ENCODE peak calls at places on chromosomes 5 and 9, in eight cellular contexts. One of them, this sample, is unnamed.

GRCh38 chr5:83085106-83085505 is 7.8 kb downstream of the XRCC4 start:
- DNase-seq in dorsolateral prefrontal cortex: no peak
- DNase-seq in GM23338: no peak
- DNase-seq in A549: no peak
- DNase-seq in gastrocnemius medialis: no peak
- DNase-seq in cardiac muscle cell: no peak
- DNase-seq in sigmoid colon: no peak
- DNase-seq in adrenal gland: no peak
- DNase-seq in this sample: no peak

GRCh38 chr5:1561402-1561929 is 37.7 kb upstream of the LPCAT1 start:
- DNase-seq in dorsolateral prefrontal cortex: no peak
- DNase-seq in GM23338: no peak
- DNase-seq in A549: no peak
- DNase-seq in gastrocnemius medialis: no peak
- DNase-seq in cardiac muscle cell: no peak
- DNase-seq in sigmoid colon: no peak
- DNase-seq in adrenal gland: no peak
- DNase-seq in this sample: no peak

GRCh38 chr5:94870496-94871214 is 252.2 kb downstream of the SLF1 start:
- DNase-seq in dorsolateral prefrontal cortex: no peak
- DNase-seq in GM23338: peak
- DNase-seq in A549: no peak
- DNase-seq in gastrocnemius medialis: no peak
- DNase-seq in cardiac muscle cell: no peak
- DNase-seq in sigmoid colon: no peak
- DNase-seq in adrenal gland: no peak
- DNase-seq in this sample: no peak

GRCh38 chr9:125428515-125429467 is 167.2 kb downstream of the GAPVD1 start:
- DNase-seq in dorsolateral prefrontal cortex: no peak
- DNase-seq in GM23338: no peak
- DNase-seq in A549: no peak
- DNase-seq in gastrocnemius medialis: no peak
- DNase-seq in cardiac muscle cell: no peak
- DNase-seq in sigmoid colon: peak
- DNase-seq in adrenal gland: no peak
- DNase-seq in this sample: no peak

GRCh38 chr5:130289132-130290088 is 385.1 kb downstream of the CHSY3 start:
- DNase-seq in dorsolateral prefrontal cortex: no peak
- DNase-seq in GM23338: no peak
- DNase-seq in A549: no peak
- DNase-seq in gastrocnemius medialis: no peak
- DNase-seq in cardiac muscle cell: no peak
- DNase-seq in sigmoid colon: no peak
- DNase-seq in adrenal gland: no peak
- DNase-seq in this sample: no peak

GRCh38 chr9:75197521-75197920 is 109.2 kb downstream of the OSTF1 start:
- DNase-seq in dorsolateral prefrontal cortex: no peak
- DNase-seq in GM23338: no peak
- DNase-seq in A549: no peak
- DNase-seq in gastrocnemius medialis: no peak
- DNase-seq in cardiac muscle cell: no peak
- DNase-seq in sigmoid colon: no peak
- DNase-seq in adrenal gland: no peak
- DNase-seq in this sample: no peak

GRCh38 chr9:107786561-107786960 is 297.0 kb upstream of the KLF4 start:
- DNase-seq in dorsolateral prefrontal cortex: no peak
- DNase-seq in GM23338: no peak
- DNase-seq in A549: no peak
- DNase-seq in gastrocnemius medialis: no peak
- DNase-seq in cardiac muscle cell: no peak
- DNase-seq in sigmoid colon: no peak
- DNase-seq in adrenal gland: no peak
- DNase-seq in this sample: no peak

GRCh38 chr9:79559501-79560181 is 12.1 kb upstream of the TLE4 start:
- DNase-seq in dorsolateral prefrontal cortex: no peak
- DNase-seq in GM23338: no peak
- DNase-seq in A549: no peak
- DNase-seq in gastrocnemius medialis: no peak
- DNase-seq in cardiac muscle cell: no peak
- DNase-seq in sigmoid colon: no peak
- DNase-seq in adrenal gland: no peak
- DNase-seq in this sample: no peak

GRCh38 chr9:90333226-90333625 is 309.4 kb downstream of the DIRAS2 start:
- DNase-seq in dorsolateral prefrontal cortex: no peak
- DNase-seq in GM23338: peak
- DNase-seq in A549: no peak
- DNase-seq in gastrocnemius medialis: no peak
- DNase-seq in cardiac muscle cell: peak
- DNase-seq in sigmoid colon: no peak
- DNase-seq in adrenal gland: no peak
- DNase-seq in this sample: no peak

GRCh38 chr9:90326219-90326618 is 316.4 kb downstream of the DIRAS2 start:
- DNase-seq in dorsolateral prefrontal cortex: no peak
- DNase-seq in GM23338: no peak
- DNase-seq in A549: no peak
- DNase-seq in gastrocnemius medialis: no peak
- DNase-seq in cardiac muscle cell: no peak
- DNase-seq in sigmoid colon: no peak
- DNase-seq in adrenal gland: no peak
- DNase-seq in this sample: no peak

GRCh38 chr9:90330215-90330614 is 312.4 kb downstream of the DIRAS2 start:
- DNase-seq in dorsolateral prefrontal cortex: no peak
- DNase-seq in GM23338: no peak
- DNase-seq in A549: no peak
- DNase-seq in gastrocnemius medialis: no peak
- DNase-seq in cardiac muscle cell: peak
- DNase-seq in sigmoid colon: no peak
- DNase-seq in adrenal gland: no peak
- DNase-seq in this sample: no peak

GRCh38 chr9:90331826-90332575 is 310.6 kb downstream of the DIRAS2 start:
- DNase-seq in dorsolateral prefrontal cortex: no peak
- DNase-seq in GM23338: no peak
- DNase-seq in A549: no peak
- DNase-seq in gastrocnemius medialis: no peak
- DNase-seq in cardiac muscle cell: peak
- DNase-seq in sigmoid colon: no peak
- DNase-seq in adrenal gland: no peak
- DNase-seq in this sample: no peak
- H3K27ac ChIP-seq in dorsolateral prefrontal cortex: peak
- H3K27ac ChIP-seq in GM23338: no peak
- H3K27ac ChIP-seq in A549: peak
- H3K27ac ChIP-seq in gastrocnemius medialis: no peak
- H3K27ac ChIP-seq in cardiac muscle cell: peak
- H3K27ac ChIP-seq in sigmoid colon: no peak
- H3K27ac ChIP-seq in adrenal gland: no peak
- H3K27ac ChIP-seq in this sample: no peak

GRCh38 chr5:69331528-69332445 is 814 bp downstream of the CCDC125 start:
- DNase-seq in dorsolateral prefrontal cortex: no peak
- DNase-seq in GM23338: peak
- DNase-seq in A549: no peak
- DNase-seq in gastrocnemius medialis: no peak
- DNase-seq in cardiac muscle cell: no peak
- DNase-seq in sigmoid colon: no peak
- DNase-seq in adrenal gland: no peak
- DNase-seq in this sample: no peak

GRCh38 chr5:69329905-69330489 is 2.6 kb downstream of the CCDC125 start:
- DNase-seq in dorsolateral prefrontal cortex: no peak
- DNase-seq in GM23338: no peak
- DNase-seq in A549: no peak
- DNase-seq in gastrocnemius medialis: no peak
- DNase-seq in cardiac muscle cell: no peak
- DNase-seq in sigmoid colon: no peak
- DNase-seq in adrenal gland: no peak
- DNase-seq in this sample: no peak

GRCh38 chr5:69335341-69335975 is 2.9 kb upstream of the CCDC125 start:
- DNase-seq in dorsolateral prefrontal cortex: no peak
- DNase-seq in GM23338: no peak
- DNase-seq in A549: no peak
- DNase-seq in gastrocnemius medialis: no peak
- DNase-seq in cardiac muscle cell: no peak
- DNase-seq in sigmoid colon: no peak
- DNase-seq in adrenal gland: no peak
- DNase-seq in this sample: no peak

DNA sequence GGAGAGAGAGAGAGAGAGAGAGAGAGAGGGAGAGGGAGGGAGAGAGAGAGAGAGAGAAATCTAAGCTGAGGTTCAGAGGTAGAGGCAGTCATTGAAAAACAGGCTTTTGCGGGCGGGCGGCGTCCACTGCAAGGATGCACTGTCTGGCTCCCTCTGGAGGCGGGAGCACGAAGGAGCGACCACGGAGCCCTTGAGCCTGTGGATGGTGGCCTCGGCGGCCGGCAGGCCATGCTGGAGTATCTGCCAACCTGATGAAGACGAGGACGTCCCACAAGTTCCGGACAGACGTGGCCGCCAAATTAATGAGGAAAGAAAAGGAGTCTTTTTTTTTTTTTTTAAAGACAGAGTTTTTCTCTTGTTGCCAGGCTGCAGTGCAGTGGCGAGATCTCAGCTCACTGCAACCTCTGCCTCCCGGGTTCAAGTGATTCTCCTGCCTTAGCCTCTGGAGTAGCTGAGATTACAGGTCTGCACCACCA is 2.2 kb upstream of the CCDC125 start:
- DNase-seq in dorsolateral prefrontal cortex: peak
- DNase-seq in GM23338: peak
- DNase-seq in A549: peak
- DNase-seq in gastrocnemius medialis: peak
- DNase-seq in cardiac muscle cell: peak
- DNase-seq in sigmoid colon: peak
- DNase-seq in adrenal gland: peak
- DNase-seq in this sample: peak
- TF ChIP-seq CTCF in dorsolateral prefrontal cortex: peak
- TF ChIP-seq CTCF in GM23338: peak
- TF ChIP-seq CTCF in A549: peak
- TF ChIP-seq CTCF in gastrocnemius medialis: peak
- TF ChIP-seq CTCF in cardiac muscle cell: peak
- TF ChIP-seq CTCF in sigmoid colon: peak
- TF ChIP-seq CTCF in adrenal gland: peak
- TF ChIP-seq CTCF in this sample: peak

GRCh38 chr9:134487066-134487710 is 154.4 kb upstream of the COL5A1 start:
- DNase-seq in dorsolateral prefrontal cortex: peak
- DNase-seq in GM23338: no peak
- DNase-seq in A549: no peak
- DNase-seq in gastrocnemius medialis: no peak
- DNase-seq in cardiac muscle cell: no peak
- DNase-seq in sigmoid colon: peak
- DNase-seq in adrenal gland: no peak
- DNase-seq in this sample: no peak
- H3K27ac ChIP-seq in dorsolateral prefrontal cortex: no peak
- H3K27ac ChIP-seq in GM23338: no peak
- H3K27ac ChIP-seq in A549: no peak
- H3K27ac ChIP-seq in gastrocnemius medialis: no peak
- H3K27ac ChIP-seq in cardiac muscle cell: no peak
- H3K27ac ChIP-seq in sigmoid colon: no peak
- H3K27ac ChIP-seq in adrenal gland: no peak
- H3K27ac ChIP-seq in this sample: no peak

DNA sequence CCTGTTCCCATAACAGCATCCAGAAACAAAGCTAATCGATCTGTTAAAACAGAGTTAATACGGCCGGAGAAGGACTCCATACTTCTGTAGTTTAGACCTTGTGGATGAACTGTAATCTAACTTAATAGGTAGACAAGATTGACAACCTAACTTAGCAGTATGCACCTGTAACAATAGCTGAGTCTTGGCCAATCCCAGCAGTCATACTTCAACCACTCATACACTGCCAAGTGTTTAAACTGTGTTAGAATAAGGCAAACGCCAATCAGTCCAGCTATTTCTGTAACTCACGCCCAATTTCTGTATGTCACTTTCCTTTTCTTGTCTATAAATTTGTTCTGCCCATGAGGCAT is 33.7 kb upstream of the MACIR start:
- DNase-seq in dorsolateral prefrontal cortex: no peak
- DNase-seq in GM23338: no peak
- DNase-seq in A549: no peak
- DNase-seq in gastrocnemius medialis: no peak
- DNase-seq in cardiac muscle cell: no peak
- DNase-seq in sigmoid colon: no peak
- DNase-seq in adrenal gland: no peak
- DNase-seq in this sample: no peak
- TF ChIP-seq CTCF in dorsolateral prefrontal cortex: no peak
- TF ChIP-seq CTCF in GM23338: no peak
- TF ChIP-seq CTCF in A549: no peak
- TF ChIP-seq CTCF in gastrocnemius medialis: no peak
- TF ChIP-seq CTCF in cardiac muscle cell: no peak
- TF ChIP-seq CTCF in sigmoid colon: no peak
- TF ChIP-seq CTCF in adrenal gland: no peak
- TF ChIP-seq CTCF in this sample: no peak

GRCh38 chr9:92405770-92406169 is 1.4 kb upstream of the OGN start:
- DNase-seq in dorsolateral prefrontal cortex: no peak
- DNase-seq in GM23338: no peak
- DNase-seq in A549: no peak
- DNase-seq in gastrocnemius medialis: no peak
- DNase-seq in cardiac muscle cell: no peak
- DNase-seq in sigmoid colon: no peak
- DNase-seq in adrenal gland: no peak
- DNase-seq in this sample: no peak
- H3K27ac ChIP-seq in dorsolateral prefrontal cortex: no peak
- H3K27ac ChIP-seq in GM23338: no peak
- H3K27ac ChIP-seq in A549: no peak
- H3K27ac ChIP-seq in gastrocnemius medialis: no peak
- H3K27ac ChIP-seq in cardiac muscle cell: no peak
- H3K27ac ChIP-seq in sigmoid colon: peak
- H3K27ac ChIP-seq in adrenal gland: peak
- H3K27ac ChIP-seq in this sample: no peak

DNA sequence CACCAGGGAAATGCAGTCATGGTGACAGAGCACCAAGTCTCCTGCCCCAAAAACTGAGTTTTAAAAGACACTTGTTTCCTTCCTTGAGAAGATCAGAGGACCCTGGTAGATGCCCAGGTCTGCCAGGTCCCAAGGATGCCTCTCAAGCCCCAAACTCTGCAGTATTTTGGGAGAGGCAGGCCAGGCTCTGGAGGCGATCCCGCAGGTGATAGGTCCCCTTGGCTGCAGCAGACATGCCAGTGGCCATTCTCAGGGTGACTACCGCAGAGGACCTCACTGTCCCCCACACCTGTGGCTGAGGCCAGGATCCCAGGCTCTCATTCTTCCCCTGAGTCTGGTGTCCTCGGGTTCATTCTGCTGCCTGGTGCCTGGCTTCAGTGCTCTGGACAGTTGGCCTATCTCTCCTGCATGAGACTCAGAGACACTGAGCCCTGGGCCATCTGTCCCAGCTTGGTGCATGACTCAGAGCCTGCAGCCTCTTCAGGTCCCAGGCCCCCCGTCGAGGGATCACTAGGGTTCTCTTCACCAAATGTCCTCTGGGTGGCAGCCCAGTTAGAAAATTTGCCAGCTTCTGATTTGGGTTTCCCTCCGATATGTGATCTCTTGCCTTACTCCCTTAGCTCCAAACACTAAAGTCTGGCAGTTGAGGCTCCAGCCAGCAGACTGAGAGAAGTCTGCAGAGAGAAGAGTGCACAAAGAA is 59.7 kb upstream of the GARNL3 start:
- DNase-seq in dorsolateral prefrontal cortex: peak
- DNase-seq in GM23338: peak
- DNase-seq in A549: peak
- DNase-seq in gastrocnemius medialis: peak
- DNase-seq in cardiac muscle cell: no peak
- DNase-seq in sigmoid colon: peak
- DNase-seq in adrenal gland: no peak
- DNase-seq in this sample: no peak
- TF ChIP-seq CTCF in dorsolateral prefrontal cortex: no peak
- TF ChIP-seq CTCF in GM23338: peak
- TF ChIP-seq CTCF in A549: peak
- TF ChIP-seq CTCF in gastrocnemius medialis: peak
- TF ChIP-seq CTCF in cardiac muscle cell: peak
- TF ChIP-seq CTCF in sigmoid colon: no peak
- TF ChIP-seq CTCF in adrenal gland: peak
- TF ChIP-seq CTCF in this sample: no peak

This sample was measured in lung.